ENCODE peak calls at places on chromosome 3, in six cellular contexts. X is naive thymus-derived CD8-positive, alpha-beta T cell; W is Right ventricle myocardium superior; V is AG09309; E is C1 segment of cervical spinal cord; Y is nephron progenitor cell. K is an unnamed sample.

GRCh38 chr3:99242271-99242670 is 340.8 kb upstream of the DCBLD2 start:
- DNase-seq in Y (no peak), X (no peak), W (no peak), V (peak), E (no peak), K (no peak)

GRCh38 chr3:160257606-160258005 is 32.4 kb downstream of the C3orf80 start:
- DNase-seq in Y (no peak), V (no peak), W (no peak), X (no peak), E (no peak), K (no peak)

GRCh38 chr3:52052831-52053306 is 3.5 kb downstream of the DUSP7 start:
- DNase-seq in X (peak), W (peak), Y (peak), V (peak), E (peak), K (no peak)

GRCh38 chr3:183844606-183845005 is 19.2 kb upstream of the MAP6D1 start:
- DNase-seq in V (peak), Y (no peak), E (no peak), W (no peak), X (no peak), K (no peak)

GRCh38 chr3:13040381-13041074 is 32.7 kb downstream of the IQSEC1 start:
- DNase-seq in X (peak), V (no peak), E (no peak), Y (no peak), W (no peak), K (peak)

GRCh38 chr3:141816958-141817357 is 53.8 kb downstream of the GRK7 start:
- DNase-seq in Y (no peak), W (no peak), X (no peak), E (no peak), V (no peak), K (no peak)

GRCh38 chr3:196661400-196661799 is 21.9 kb downstream of the NRROS start:
- DNase-seq in Y (no peak), W (no peak), V (no peak), E (no peak), X (no peak), K (no peak)

GRCh38 chr3:41330465-41330864 is 131.2 kb downstream of the CTNNB1 start:
- DNase-seq in V (no peak), W (no peak), Y (no peak), E (no peak), X (no peak), K (no peak)

GRCh38 chr3:138799822-138800221 is 34.9 kb downstream of the PIK3CB start:
- DNase-seq in Y (no peak), W (no peak), V (no peak), X (no peak), E (no peak), K (no peak)

GRCh38 chr3:11288786-11289637 is 16.8 kb downstream of the ATG7 start:
- DNase-seq in Y (no peak), X (peak), E (no peak), V (peak), W (no peak), K (peak)

GRCh38 chr3:113310960-113311359 is 99.6 kb downstream of the BOC start:
- DNase-seq in E (no peak), W (no peak), X (no peak), V (no peak), Y (no peak), K (no peak)

GRCh38 chr3:126539558-126540250 is 15.7 kb downstream of the CHST13 start:
- DNase-seq in V (no peak), W (peak), E (no peak), X (no peak), Y (no peak), K (peak)

GRCh38 chr3:126057547-126057819 is 26.4 kb downstream of the SLC41A3 start:
- DNase-seq in Y (no peak), V (no peak), X (no peak), W (no peak), E (no peak), K (no peak)

GRCh38 chr3:130395916-130396315 is 50.4 kb downstream of the COL6A5 start:
- DNase-seq in Y (no peak), E (no peak), X (no peak), W (no peak), V (no peak), K (no peak)

GRCh38 chr3:100401674-100402036 is 316 bp downstream of the LNP1 start:
- DNase-seq in E (no peak), V (no peak), Y (peak), W (peak), X (no peak), K (peak)

GRCh38 chr3:183377307-183377959 is 51.0 kb downstream of the MCF2L2 start:
- DNase-seq in Y (no peak), V (no peak), W (no peak), X (no peak), E (no peak), K (no peak)

GRCh38 chr3:133701435-133702358 is 40.0 kb upstream of the TOPBP1 start:
- DNase-seq in X (no peak), Y (no peak), V (no peak), W (no peak), E (no peak), K (no peak)

GRCh38 chr3:170012683-170013400 is 25.0 kb upstream of the GPR160 start:
- DNase-seq in E (no peak), W (no peak), Y (no peak), V (no peak), X (no peak), K (no peak)